ENCODE peak calls at places on chromosomes 11 and 22, in five cellular contexts. N is fibroblast of lung; P is CD8-positive, alpha-beta T cell; A is cardiac muscle cell; R is activated CD8-positive, alpha-beta T cell treated with anti-CD3 and anti-CD28 coated beads for 36 hours. T is an unnamed sample.

GRCh38 chr11:83219095-83219494 is 25.6 kb downstream of the ANKRD42 start:
- DNase-seq in N (no peak), P (no peak), A (peak), R (no peak), T (no peak)

GRCh38 chr11:33732176-33732575 is 4.0 kb downstream of the CD59 start:
- DNase-seq in N (no peak), P (no peak), A (no peak), R (no peak), T (no peak)

GRCh38 chr11:27705873-27706820 is 5.9 kb upstream of the BDNF start:
- DNase-seq in N (peak), P (no peak), A (peak), R (no peak), T (no peak)

GRCh38 chr11:111870887-111871692 is at the start of gene ALG9:
- DNase-seq in N (peak), P (peak), A (peak), R (peak), T (peak)

GRCh38 chr11:20355221-20356219 is 8.0 kb upstream of the HTATIP2 start:
- DNase-seq in N (peak), P (peak), A (peak), R (peak), T (no peak)

GRCh38 chr11:111851636-111852035 is 19.7 kb downstream of the ALG9 start:
- DNase-seq in N (no peak), P (no peak), A (peak), R (no peak), T (no peak)

GRCh38 chr22:31212783-31213626 is 907 bp downstream of the LIMK2 start:
- DNase-seq in N (no peak), P (no peak), A (no peak), R (peak), T (no peak)

GRCh38 chr11:121105851-121106250 is 4.8 kb downstream of the TECTA start:
- DNase-seq in N (no peak), P (no peak), A (no peak), R (no peak), T (no peak)

GRCh38 chr11:105361651-105362050 is 222.1 kb upstream of the CARD18 start:
- DNase-seq in N (no peak), P (no peak), A (no peak), R (no peak), T (no peak)

GRCh38 chr11:28910926-28911325 is 802.7 kb downstream of the METTL15 start:
- DNase-seq in N (peak), P (no peak), A (peak), R (no peak), T (no peak)

GRCh38 chr11:115912484-115912945 is 408.3 kb upstream of the CADM1 start:
- DNase-seq in N (peak), P (no peak), A (no peak), R (no peak), T (no peak)

GRCh38 chr22:49941507-49942316 is 18.9 kb upstream of the PIM3 start:
- DNase-seq in N (no peak), P (no peak), A (no peak), R (no peak), T (no peak)

GRCh38 chr11:113632981-113633380 is 73.1 kb downstream of the TMPRSS5 start:
- DNase-seq in N (peak), P (no peak), A (peak), R (no peak), T (no peak)

DNA sequence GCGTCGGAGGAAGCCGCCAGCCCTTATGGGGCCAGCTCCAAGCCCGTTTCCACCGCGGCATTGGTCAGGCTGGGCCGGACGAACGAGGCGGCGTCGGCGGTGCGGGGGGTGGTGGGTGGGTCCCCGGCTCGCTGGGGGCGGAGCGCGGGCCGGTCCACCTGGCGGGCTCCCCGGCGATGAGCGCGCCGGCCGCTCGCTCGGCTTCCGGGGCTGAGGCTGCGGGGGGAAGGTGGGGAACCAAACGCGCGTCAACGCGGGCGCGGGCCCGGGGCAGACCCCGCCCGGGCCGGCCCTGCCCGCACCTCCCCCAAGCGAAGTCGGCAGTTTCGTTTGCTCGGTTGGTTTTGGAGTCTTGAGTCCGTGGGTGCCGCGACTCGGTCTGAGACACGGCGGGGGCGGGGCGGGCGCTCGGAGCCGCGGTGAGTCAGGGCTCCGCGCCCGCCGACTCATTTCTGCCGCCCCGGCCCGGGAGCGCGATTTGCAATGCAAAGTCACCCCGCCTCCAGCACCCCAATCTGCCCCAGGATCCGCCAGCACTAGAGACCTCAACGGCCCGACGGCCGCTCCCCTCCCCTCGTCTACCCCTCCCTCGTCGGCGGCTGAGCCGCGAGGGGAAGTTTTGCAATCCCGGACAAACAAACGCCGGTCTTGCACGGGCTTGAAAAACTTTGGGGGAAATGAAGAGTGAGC is 1.3 kb downstream of the ASCL2 start:
- DNase-seq in N (peak), P (peak), A (peak), R (peak), T (no peak)
- TF ChIP-seq CTCF in N (no peak), P (no peak), A (no peak), R (no peak), T (no peak)

DNA sequence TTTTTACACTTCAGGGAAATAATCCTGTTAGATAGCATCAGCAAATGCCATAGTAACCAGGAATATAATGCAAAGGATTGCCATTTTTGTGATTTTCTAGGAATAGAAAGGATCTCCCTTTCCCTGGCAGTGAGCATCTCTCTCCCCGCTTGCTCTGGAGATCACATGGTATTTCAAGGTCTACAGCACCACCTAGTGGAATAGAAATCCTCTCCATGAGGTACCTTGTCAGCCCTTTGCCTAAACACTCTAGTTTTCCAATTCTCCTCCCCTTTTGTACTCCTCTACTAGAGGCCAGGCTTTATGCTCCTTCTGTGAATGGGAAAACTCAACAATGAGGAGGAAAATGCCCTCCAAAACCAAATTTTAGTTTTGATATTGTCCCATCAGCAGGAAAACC is 78.4 kb downstream of the XRRA1 start:
- DNase-seq in N (peak), P (no peak), A (peak), R (no peak), T (no peak)
- TF ChIP-seq CTCF in N (peak), P (no peak), A (peak), R (peak), T (no peak)

DNA sequence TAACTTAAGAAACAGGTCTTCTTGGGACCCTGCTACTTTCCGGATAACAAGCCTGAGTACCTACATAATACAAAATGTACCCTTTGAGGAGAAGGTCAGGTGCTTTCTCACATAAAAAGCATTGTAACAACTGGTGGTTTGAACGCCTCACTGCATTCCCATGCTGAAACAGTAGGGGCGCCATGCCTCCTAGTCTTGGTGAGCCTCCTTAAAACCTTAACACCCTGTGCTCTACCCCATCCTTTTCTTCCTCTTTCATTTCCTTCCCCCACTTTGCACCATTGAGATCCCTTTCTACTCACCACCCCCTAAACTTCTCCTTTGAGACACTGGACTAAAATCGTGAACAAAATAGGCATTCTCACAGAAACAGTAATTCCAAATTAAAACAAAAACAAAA is 729.3 kb downstream of the NTM start:
- DNase-seq in N (no peak), P (no peak), A (peak), R (peak), T (no peak)
- TF ChIP-seq CTCF in N (no peak), P (no peak), A (peak), R (peak), T (peak)

DNA sequence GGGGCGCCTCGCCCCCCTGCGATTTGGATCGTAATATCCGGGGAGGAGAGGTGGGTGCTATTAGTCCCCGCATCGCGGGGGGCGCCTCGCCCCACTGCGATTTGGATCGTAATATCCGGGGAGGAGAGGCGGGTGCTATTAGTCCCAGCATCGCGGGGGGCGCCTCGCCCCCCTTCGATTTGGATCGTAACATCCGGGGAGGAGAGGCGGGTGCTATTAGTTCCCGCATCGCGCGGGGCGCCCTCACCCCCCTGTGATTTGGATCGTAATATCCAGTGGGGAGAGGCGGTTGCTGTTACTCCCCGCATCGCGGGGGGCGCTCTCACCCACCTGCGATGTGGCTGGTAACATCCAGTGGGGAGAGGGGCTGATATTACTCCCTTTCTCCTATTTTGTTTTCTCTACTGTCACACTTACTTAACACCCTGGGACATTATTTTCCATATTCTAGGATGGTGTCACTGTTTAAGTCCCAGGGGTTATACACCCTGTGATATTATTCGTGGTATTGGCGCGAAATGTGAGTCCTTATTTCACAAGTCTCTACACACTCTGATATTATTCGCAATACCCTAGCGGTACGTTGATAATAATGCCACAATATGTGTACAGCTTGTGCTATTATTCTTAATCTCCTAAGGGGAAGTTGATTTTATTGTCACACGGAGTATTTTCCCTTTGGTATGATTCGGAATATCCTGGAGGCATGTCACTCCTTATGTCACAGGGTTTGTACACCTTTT is 57.8 kb upstream of the ALDH3B2 start:
- DNase-seq in N (no peak), P (peak), A (no peak), R (peak), T (no peak)
- TF ChIP-seq CTCF in N (no peak), P (peak), A (peak), R (peak), T (peak)

DNA sequence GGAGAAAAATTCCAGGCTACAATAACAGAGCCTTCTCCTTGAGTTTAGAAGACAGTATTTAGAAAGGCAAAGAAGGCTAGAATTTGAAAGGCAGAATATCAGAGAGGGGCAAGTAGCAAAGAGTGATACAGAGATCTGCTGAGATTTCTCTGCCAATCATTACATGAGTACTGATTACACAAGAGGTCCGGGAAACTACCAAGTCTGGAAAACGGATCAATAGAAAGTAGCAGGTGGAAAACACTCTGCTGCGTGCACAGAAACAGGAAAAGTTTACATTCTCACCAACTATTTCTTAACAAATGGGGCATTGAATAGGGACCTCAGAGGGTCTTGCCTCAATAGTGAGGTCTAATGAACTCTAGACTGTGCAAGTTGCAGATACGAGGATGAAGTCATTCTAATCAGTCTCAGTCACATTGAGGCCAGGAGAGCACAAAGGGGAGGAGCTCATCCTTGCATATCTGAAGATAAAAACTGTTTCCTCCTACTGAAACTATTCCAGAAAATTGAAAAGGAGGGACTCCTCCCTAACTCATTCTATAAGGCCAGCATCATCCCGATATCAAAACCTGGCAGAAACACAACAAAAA is 1099.2 kb downstream of the LRRC4C start:
- DNase-seq in N (no peak), P (no peak), A (no peak), R (no peak), T (no peak)
- TF ChIP-seq CTCF in N (no peak), P (no peak), A (no peak), R (no peak), T (no peak)

GRCh38 chr11:64687641-64688533 is 35.1 kb downstream of the NRXN2 start:
- DNase-seq in N (no peak), P (no peak), A (no peak), R (no peak), T (no peak)

GRCh38 chr11:64690235-64690634 is 32.8 kb downstream of the NRXN2 start:
- DNase-seq in N (no peak), P (no peak), A (no peak), R (no peak), T (no peak)

GRCh38 chr11:64686466-64687175 is 36.4 kb downstream of the NRXN2 start:
- DNase-seq in N (no peak), P (no peak), A (no peak), R (no peak), T (no peak)

GRCh38 chr11:64687204-64687603 is 35.8 kb downstream of the NRXN2 start:
- DNase-seq in N (no peak), P (no peak), A (no peak), R (no peak), T (no peak)

GRCh38 chr11:64688534-64688982 is 34.4 kb downstream of the NRXN2 start:
- DNase-seq in N (peak), P (peak), A (peak), R (peak), T (peak)
- TF ChIP-seq CTCF in N (peak), P (peak), A (peak), R (peak), T (peak)

GRCh38 chr11:30113326-30113873 is 96.6 kb upstream of the KCNA4 start:
- DNase-seq in N (no peak), P (no peak), A (no peak), R (no peak), T (no peak)
- TF ChIP-seq CTCF in N (no peak), P (no peak), A (no peak), R (no peak), T (no peak)

DNA sequence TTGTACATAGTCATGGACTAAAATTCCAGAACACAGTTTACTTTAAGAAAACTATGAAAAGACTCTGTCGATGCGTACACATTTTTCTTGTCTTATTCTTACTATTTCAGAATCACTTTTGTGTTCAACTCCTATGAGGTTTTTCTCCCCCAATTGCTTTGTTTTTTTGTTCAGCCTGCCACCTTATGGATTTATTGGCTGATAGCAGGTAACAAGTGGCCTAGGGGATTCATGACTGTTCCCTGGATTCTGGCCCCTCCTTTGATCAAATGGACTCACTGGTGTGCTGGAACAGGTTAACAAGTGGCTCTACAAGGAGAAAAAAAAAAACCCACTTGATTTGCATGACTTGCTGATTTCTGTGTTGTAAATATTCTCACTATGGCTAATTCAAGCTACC is 10.6 kb downstream of the MMP20 start:
- DNase-seq in N (no peak), P (no peak), A (no peak), R (no peak), T (no peak)
- TF ChIP-seq CTCF in N (no peak), P (no peak), A (no peak), R (peak), T (no peak)

T was measured in progenitor cell of endocrine pancreas.